ENCODE peak calls at places on chromosomes 4 and X, in ten cellular contexts. V, Y, N, T, B, D, U, A, M and C are unnamed samples.

GRCh38 chr4:168877779-168878491 is 132.1 kb downstream of the CBR4 start:
- DNase-seq in A (peak), T (no peak), Y (no peak), N (no peak), U (peak), V (peak), D (no peak), M (no peak), B (peak), C (no peak)

GRCh38 chrX:363621-364375 is 22.9 kb downstream of the PPP2R3B start:
- DNase-seq in V (no peak), B (no peak), Y (no peak), M (no peak), A (no peak), T (no peak), D (no peak), N (no peak), U (peak), C (no peak)

GRCh38 chr4:140096921-140097320 is 57.1 kb downstream of the MAML3 start:
- DNase-seq in N (peak), V (no peak), Y (peak), B (no peak), D (no peak), A (no peak), T (peak), M (no peak), U (no peak), C (no peak)

GRCh38 chr4:94960703-94961102 is 202.9 kb downstream of the BMPR1B start:
- DNase-seq in N (no peak), B (no peak), V (no peak), M (no peak), A (no peak), D (no peak), T (peak), Y (no peak), U (no peak), C (no peak)

GRCh38 chrX:115912372-115912897 is 258.1 kb upstream of the AGTR2 start:
- DNase-seq in B (no peak), U (no peak), V (no peak), D (no peak), M (no peak), A (no peak), Y (no peak), N (no peak), T (peak), C (no peak)

GRCh38 chrX:100745806-100746537 is 14.1 kb upstream of the SYTL4 start:
- DNase-seq in B (no peak), T (peak), N (no peak), Y (no peak), D (peak), V (no peak), U (no peak), M (no peak), A (no peak), C (no peak)

GRCh38 chr4:187103351-187103750 is 379.7 kb upstream of the FAT1 start:
- DNase-seq in T (no peak), N (no peak), D (no peak), V (no peak), Y (peak), M (no peak), A (no peak), B (no peak), U (no peak), C (no peak)

GRCh38 chr4:8820178-8821102 is 51.2 kb downstream of the HMX1 start:
- DNase-seq in U (peak), Y (no peak), M (no peak), T (no peak), N (no peak), A (peak), B (no peak), D (no peak), V (peak), C (no peak)

GRCh38 chr4:88629826-88630225 is 37.5 kb downstream of the HERC3 start:
- DNase-seq in T (peak), A (no peak), B (no peak), V (no peak), M (no peak), D (peak), N (peak), Y (no peak), U (no peak), C (no peak)

GRCh38 chr4:15714616-15715015 is 11.8 kb downstream of the BST1 start:
- DNase-seq in D (peak), Y (no peak), T (peak), B (no peak), A (no peak), M (no peak), U (no peak), N (peak), V (peak), C (no peak)

GRCh38 chrX:153333271-153333670 is 682 bp upstream of the ZNF275 start:
- DNase-seq in D (peak), T (peak), V (no peak), Y (no peak), U (no peak), B (no peak), M (no peak), N (peak), A (no peak), C (peak)
- H3K4me3 ChIP-seq in D (peak), T (peak), V (no peak), Y (peak), U (peak), B (peak), M (peak), N (peak), A (peak), C (peak)

GRCh38 chrX:151973851-151974335 is 583 bp downstream of the GABRE start:
- DNase-seq in T (no peak), Y (no peak), U (peak), B (no peak), N (no peak), M (no peak), D (peak), V (peak), A (peak), C (no peak)
- TF ChIP-seq CTCF in T (no peak), Y (no peak), U (no peak), B (no peak), N (no peak), M (no peak), D (no peak), V (no peak), A (no peak), C (no peak)

GRCh38 chr4:7715251-7716014 is 224.2 kb downstream of the AFAP1 start:
- DNase-seq in M (no peak), V (no peak), T (no peak), D (no peak), B (peak), N (no peak), Y (no peak), U (no peak), A (no peak), C (no peak)
- H3K4me3 ChIP-seq in M (no peak), V (no peak), T (no peak), D (no peak), B (no peak), N (no peak), Y (no peak), U (no peak), A (no peak), C (no peak)

DNA sequence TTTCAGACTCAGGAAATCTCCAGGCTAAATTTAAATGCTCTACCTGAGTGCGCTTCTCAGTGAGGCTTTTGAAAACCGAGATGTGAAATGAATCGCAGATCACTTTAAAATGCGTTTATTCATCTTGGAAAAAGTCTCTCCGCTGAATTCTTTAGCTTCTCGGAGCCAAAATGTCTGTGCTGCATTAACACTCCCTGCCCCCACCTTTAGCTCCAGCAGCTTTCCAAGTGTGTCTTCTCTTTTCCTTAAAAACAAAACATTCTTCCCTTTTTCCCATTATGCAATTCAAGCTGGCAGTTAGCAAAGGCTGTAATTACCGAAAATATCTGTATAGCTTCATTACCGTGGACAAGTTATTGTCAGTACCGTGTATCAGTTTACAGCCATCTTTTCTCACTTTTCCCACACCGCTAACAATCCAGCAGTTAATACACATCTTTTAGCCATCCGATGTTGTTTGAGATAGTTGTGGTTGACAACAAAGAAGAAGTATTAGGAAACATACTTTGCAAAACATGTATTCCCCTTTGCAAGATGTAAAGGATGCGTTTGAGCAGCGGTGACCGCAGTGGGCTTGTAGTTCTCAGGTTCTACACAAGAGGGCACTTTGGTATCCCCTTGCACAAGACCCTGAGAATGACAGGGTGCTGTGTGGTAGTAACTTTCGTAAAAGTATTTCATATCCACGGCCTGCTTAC is 136.1 kb upstream of the STX18 start:
- DNase-seq in D (peak), B (no peak), V (no peak), N (peak), U (no peak), Y (peak), T (peak), M (no peak), A (peak), C (no peak)
- TF ChIP-seq CTCF in D (peak), B (peak), V (peak), N (peak), U (peak), Y (peak), T (peak), M (no peak), A (peak), C (peak)

GRCh38 chrX:107777536-107777832 is at the start of gene NCBP2L:
- DNase-seq in V (no peak), D (no peak), Y (no peak), T (no peak), U (no peak), A (no peak), M (no peak), B (no peak), N (no peak), C (no peak)

GRCh38 chrX:107775000-107775733 is 420 bp downstream of the TSC22D3 start:
- DNase-seq in U (no peak), V (no peak), N (no peak), Y (no peak), M (peak), D (no peak), B (no peak), A (no peak), T (no peak), C (no peak)

GRCh38 chrX:107775734-107776511 is at the start of gene TSC22D3:
- DNase-seq in A (peak), D (peak), U (peak), B (peak), V (peak), N (peak), T (peak), M (peak), Y (peak), C (no peak)

GRCh38 chrX:107773906-107774435 is 1.6 kb downstream of the TSC22D3 start:
- DNase-seq in M (no peak), N (no peak), Y (no peak), U (no peak), D (no peak), B (no peak), A (no peak), V (no peak), T (no peak), C (no peak)

DNA sequence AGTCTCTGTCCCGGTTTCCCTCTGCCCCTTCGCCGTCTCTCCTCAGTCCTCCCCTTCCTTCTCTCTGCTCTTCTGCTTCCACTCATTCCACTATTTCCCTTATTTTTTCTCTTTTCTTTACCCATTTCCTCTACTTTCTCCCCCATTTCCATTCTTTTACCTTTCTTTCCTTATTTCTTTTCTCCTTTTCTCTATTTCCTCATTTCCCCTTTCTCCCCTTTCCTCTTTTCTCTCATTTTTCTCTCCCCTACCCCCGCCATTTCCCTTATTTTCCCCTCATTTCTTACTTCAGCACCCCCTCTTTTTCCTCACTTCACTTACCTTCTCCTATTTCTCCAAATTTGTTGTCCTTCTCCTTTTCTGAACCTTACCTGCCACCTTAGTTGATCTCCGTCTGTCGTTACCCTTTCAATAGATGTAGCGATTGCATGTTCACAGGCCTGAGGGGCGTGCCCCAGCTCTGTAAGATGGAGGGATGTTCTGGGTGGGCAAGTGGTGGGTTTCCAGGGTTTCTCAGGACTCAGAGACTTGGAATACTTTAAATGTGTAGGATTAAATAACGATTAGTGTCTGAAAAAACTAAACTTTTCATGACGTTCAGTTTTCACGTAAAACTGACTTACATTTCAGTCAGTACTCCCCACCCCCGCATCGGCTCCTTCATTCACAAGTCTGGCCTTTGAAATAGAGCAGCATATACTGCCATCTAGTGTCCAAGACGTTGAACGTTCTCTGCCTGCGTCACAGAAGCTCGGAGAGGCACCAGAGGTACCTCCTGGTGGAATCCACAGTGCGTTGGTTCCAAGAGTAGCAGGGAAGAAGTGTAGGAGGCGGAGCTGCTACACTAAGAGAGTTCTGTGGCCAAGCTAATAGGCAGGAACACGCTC is 641 bp upstream of the NCBP2L start:
- DNase-seq in A (peak), T (peak), B (peak), M (peak), U (peak), Y (peak), D (peak), V (peak), N (peak), C (peak)
- H3K4me3 ChIP-seq in A (peak), T (peak), B (peak), M (peak), U (peak), Y (peak), D (peak), V (peak), N (peak), C (peak)